ENCODE peak calls at places on chromosomes 2 and 18, in six cellular contexts. R is psoas muscle; H is WTC11; I is mucosa of gallbladder; V is MG63; Z is activated T-cell treated with anti-CD3 and anti-CD28 coated beads, Interleukin-2, amount 50 U/mL, for 1 hour. A is an unnamed sample.

GRCh38 chr2:217279571-217279970 is 419.7 kb upstream of the TNP1 start:
- DNase-seq in V (peak; percentile 47), H (no peak), I (no peak), R (no peak), Z (no peak), A (no peak)

GRCh38 chr2:162072976-162073775 is 839 bp downstream of the DPP4 start:
- DNase-seq in H (peak; percentile 17), Z (peak; percentile 48), V (no peak), R (no peak), I (no peak), A (no peak)

GRCh38 chr2:174615951-174616436 is 18.4 kb upstream of the WIPF1 start:
- DNase-seq in V (peak; percentile 92), I (no peak), H (no peak), Z (no peak), R (no peak), A (no peak)

GRCh38 chr2:185608799-185609198 is 129.8 kb upstream of the FSIP2 start:
- DNase-seq in R (no peak), I (no peak), V (no peak), Z (no peak), H (no peak), A (no peak)

GRCh38 chr2:171319164-171319810 is 114.5 kb downstream of the METTL8 start:
- DNase-seq in H (no peak), I (no peak), V (no peak), Z (no peak), R (no peak), A (peak; percentile 45)

GRCh38 chr2:158923180-158923594 is 45.3 kb upstream of the TANC1 start:
- DNase-seq in R (no peak), Z (no peak), I (no peak), H (no peak), V (no peak), A (no peak)

GRCh38 chr2:29705636-29706035 is 215.8 kb downstream of the ALK start:
- DNase-seq in R (no peak), Z (no peak), H (no peak), I (no peak), V (no peak), A (no peak)

GRCh38 chr2:46899053-46899452 is 16.6 kb downstream of the MCFD2 start:
- DNase-seq in R (no peak), H (no peak), Z (no peak), I (no peak), V (no peak), A (no peak)

GRCh38 chr18:54257015-54257414 is 12.3 kb upstream of the POLI start:
- DNase-seq in R (no peak), H (no peak), V (no peak), I (no peak), Z (no peak), A (no peak)

GRCh38 chr2:137178955-137179377 is 413.6 kb downstream of the THSD7B start:
- DNase-seq in V (no peak), R (no peak), Z (no peak), I (no peak), H (no peak), A (no peak)

GRCh38 chr2:130768191-130768855 is 13.0 kb downstream of the AMER3 start:
- DNase-seq in R (no peak), Z (no peak), I (no peak), H (peak; percentile 49), V (peak; percentile 34), A (no peak)

A was measured in Peyer's patch.